ENCODE peak calls at places on chromosome 22, in eight cellular contexts. D is GM23338; Q is CD4-positive, CD25-positive, alpha-beta regulatory T cell; B is pancreas; S is SJCRH30; U is H9; L is mammary epithelial cell; A is naive thymus-derived CD4-positive, alpha-beta T cell. V is an unnamed sample. For H3K4me1 and H3K27me3, the result is how much of the 10 kb centered on the place peaks cover.

GRCh38 chr22:31350410-31350863 is 4.3 kb upstream of the PATZ1 start:
- DNase-seq in D (peak), Q (no peak), B (peak), S (peak), U (no peak), L (no peak), A (no peak), V (no peak)

GRCh38 chr22:40247976-40248375 is 70.3 kb downstream of the TNRC6B start:
- DNase-seq in D (no peak), Q (peak), B (no peak), S (no peak), U (no peak), L (no peak), A (peak), V (no peak)

GRCh38 chr22:25364281-25364680 is 144.8 kb downstream of the CRYBB2 start:
- DNase-seq in D (no peak), Q (no peak), B (no peak), S (no peak), U (no peak), L (no peak), A (no peak), V (peak)

GRCh38 chr22:45923812-45924211 is 53.1 kb downstream of the WNT7B start:
- DNase-seq in D (no peak), Q (no peak), B (peak), S (no peak), U (no peak), L (no peak), A (no peak), V (peak)

GRCh38 chr22:47432683-47433082 is 670.2 kb downstream of the TBC1D22A start:
- DNase-seq in D (no peak), Q (no peak), B (no peak), S (no peak), U (no peak), L (no peak), A (no peak), V (no peak)

GRCh38 chr22:47116426-47117341 is 354.2 kb downstream of the TBC1D22A start:
- DNase-seq in D (no peak), Q (no peak), B (peak), S (no peak), U (peak), L (no peak), A (no peak), V (no peak)

GRCh38 chr22:43884600-43885318 is 7.1 kb downstream of the PNPLA5 start:
- DNase-seq in D (peak), Q (peak), B (peak), S (peak), U (peak), L (peak), A (no peak), V (peak)

GRCh38 chr22:48979482-48979881 is 848.2 kb downstream of the BRD1 start:
- DNase-seq in D (no peak), Q (no peak), B (no peak), S (peak), U (peak), L (no peak), A (no peak), V (no peak)

GRCh38 chr22:48697223-48697622 is 1130.5 kb downstream of the BRD1 start:
- DNase-seq in D (no peak), Q (no peak), B (no peak), S (no peak), U (no peak), L (no peak), A (no peak), V (no peak)

GRCh38 chr22:43681724-43682360 is 130.3 kb downstream of the EFCAB6 start:
- DNase-seq in D (peak), Q (no peak), B (no peak), S (no peak), U (no peak), L (no peak), A (no peak), V (no peak)

GRCh38 chr22:30235687-30236170 is 10.8 kb downstream of the LIF start:
- DNase-seq in D (peak), Q (no peak), B (no peak), S (peak), U (no peak), L (peak), A (no peak), V (no peak)

GRCh38 chr22:39240841-39241631 is 3.7 kb downstream of the PDGFB start:
- DNase-seq in D (no peak), Q (peak), B (peak), S (no peak), U (no peak), L (peak), A (peak), V (peak)

GRCh38 chr22:12601870-12602779 is 2925.9 kb upstream of the OR11H1 start:
- DNase-seq in D (no peak), Q (no peak), B (peak), S (no peak), U (no peak), L (no peak), A (no peak), V (peak)

GRCh38 chr22:33361581-33361980 is 303.4 kb upstream of the SYN3 start:
- DNase-seq in D (peak), Q (no peak), B (no peak), S (no peak), U (no peak), L (peak), A (no peak), V (no peak)

GRCh38 chr22:19178659-19179471 is at the start of gene SLC25A1:
- DNase-seq in D (peak), Q (peak), B (peak), S (peak), U (peak), L (peak), A (peak), V (peak)

GRCh38 chr22:43110444-43110926 is at the start of gene BIK:
- DNase-seq in D (peak), Q (peak), B (peak), S (peak), U (peak), L (peak), A (peak), V (no peak)

GRCh38 chr22:45007247-45007945 is 2.4 kb downstream of the PHF21B start:
- DNase-seq in D (peak), Q (no peak), B (no peak), S (no peak), U (peak), L (peak), A (no peak), V (peak)

GRCh38 chr22:21865041-21865440 is 2.4 kb downstream of the MAPK1 start:
- DNase-seq in D (no peak), Q (no peak), B (no peak), S (peak), U (no peak), L (peak), A (no peak), V (peak)

GRCh38 chr22:46450931-46451660 is 86.3 kb downstream of the CELSR1 start:
- DNase-seq in D (no peak), Q (no peak), B (no peak), S (no peak), U (no peak), L (peak), A (no peak), V (no peak)

GRCh38 chr22:37641251-37641949 is 1.9 kb downstream of the SH3BP1 start:
- DNase-seq in D (no peak), Q (no peak), B (no peak), S (no peak), U (no peak), L (no peak), A (no peak), V (no peak)
- H3K4me1 ChIP-seq in D (under half), Q (half or more), B (under half), S (under half), U (under half), L (under half), A (half or more), V (under half)

GRCh38 chr22:23181763-23182288 is 1.5 kb downstream of the BCR start:
- DNase-seq in D (peak), Q (peak), B (no peak), S (no peak), U (no peak), L (no peak), A (no peak), V (peak)
- H3K27me3 ChIP-seq in D (under half), Q (under half), B (under half), S (under half), U (under half), L (under half), A (under half), V (under half)

GRCh38 chr22:35337932-35338331 is 38.2 kb downstream of the TOM1 start:
- DNase-seq in D (peak), Q (peak), B (no peak), S (no peak), U (peak), L (no peak), A (no peak), V (peak)
- H3K4me1 ChIP-seq in D (under half), Q (under half), B (under half), S (under half), U (under half), L (under half), A (under half), V (under half)

DNA sequence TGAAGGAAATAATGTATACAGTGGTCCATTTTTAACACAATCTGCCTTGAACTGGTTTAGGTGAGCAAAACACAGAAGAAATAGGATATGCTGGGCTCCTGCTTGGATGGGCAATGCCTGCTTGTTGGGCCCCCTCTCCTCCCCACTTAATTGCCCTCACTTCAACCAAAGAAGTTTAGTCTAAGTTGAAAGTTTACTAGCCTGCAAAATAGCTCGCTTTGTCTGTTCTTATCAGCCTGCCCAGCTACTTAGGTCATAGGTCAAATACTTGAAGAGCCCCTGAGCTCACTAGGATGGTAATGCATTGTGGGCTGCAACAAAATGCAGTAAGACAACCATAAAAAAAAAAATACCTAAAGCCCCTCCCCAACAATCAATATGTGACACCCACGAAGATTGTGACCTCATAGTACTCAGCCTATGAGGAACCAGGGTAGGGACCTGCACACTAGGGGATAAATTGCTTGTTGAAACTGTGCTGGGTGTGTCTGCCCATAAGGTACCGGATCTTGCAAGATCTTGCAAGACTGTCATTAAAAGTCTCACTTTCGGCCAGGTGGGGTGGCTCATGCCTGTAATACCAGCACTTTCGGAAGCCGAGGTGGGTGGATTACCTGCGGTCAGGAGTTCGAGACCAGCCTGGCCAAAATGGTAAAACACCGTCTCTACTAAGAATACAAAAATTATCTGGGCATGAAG is 10.9 kb downstream of the DRICH1 start:
- DNase-seq in D (no peak), Q (no peak), B (no peak), S (no peak), U (no peak), L (no peak), A (no peak), V (no peak)
- H3K27me3 ChIP-seq in D (under half), Q (under half), B (under half), S (under half), U (under half), L (under half), A (under half), V (under half)

GRCh38 chr22:50471962-50472361 is 2.9 kb downstream of the SBF1 start:
- DNase-seq in D (no peak), Q (no peak), B (no peak), S (no peak), U (no peak), L (no peak), A (no peak), V (peak)

GRCh38 chr22:50475652-50476002 is 792 bp upstream of the SBF1 start:
- DNase-seq in D (no peak), Q (no peak), B (no peak), S (no peak), U (no peak), L (no peak), A (no peak), V (no peak)

GRCh38 chr22:50473088-50473487 is 1.7 kb downstream of the SBF1 start:
- DNase-seq in D (peak), Q (peak), B (no peak), S (peak), U (no peak), L (no peak), A (peak), V (no peak)

GRCh38 chr22:50474711-50475651 is at the start of gene SBF1:
- DNase-seq in D (peak), Q (peak), B (peak), S (peak), U (peak), L (peak), A (peak), V (peak)

GRCh38 chr22:50473855-50474671 is 772 bp downstream of the SBF1 start:
- DNase-seq in D (peak), Q (peak), B (no peak), S (peak), U (no peak), L (peak), A (no peak), V (peak)
- H3K4me1 ChIP-seq in D (under half), Q (half or more), B (under half), S (under half), U (under half), L (half or more), A (under half), V (under half)

GRCh38 chr22:36816338-36816634 is 549 bp downstream of the PVALB start:
- DNase-seq in D (peak), Q (no peak), B (no peak), S (no peak), U (peak), L (no peak), A (no peak), V (no peak)
- H3K27me3 ChIP-seq in D (under half), Q (under half), B (under half), S (under half), U (under half), L (under half), A (under half), V (under half)

V was measured in right cardiac atrium.